ENCODE peak calls at places on chromosomes 13 and 19, in ten cellular contexts. G, P, K, J, U, I, V, Y, X and D are unnamed samples.

GRCh38 chr19:13154911-13155471 is 4.8 kb downstream of the IER2 start:
- DNase-seq in G (peak), P (peak), K (peak), J (peak), U (peak), I (peak), V (peak), Y (peak), X (peak), D (no peak)

GRCh38 chr19:15285896-15286591 is 46.3 kb downstream of the BRD4 start:
- DNase-seq in G (no peak), P (no peak), K (no peak), J (no peak), U (no peak), I (no peak), V (no peak), Y (no peak), X (no peak), D (no peak)

GRCh38 chr13:46668302-46668720 is 115.3 kb downstream of the LRCH1 start:
- DNase-seq in G (no peak), P (no peak), K (no peak), J (no peak), U (no peak), I (peak), V (peak), Y (no peak), X (peak), D (peak)

GRCh38 chr13:40488869-40489391 is 177.5 kb downstream of the FOXO1 start:
- DNase-seq in G (no peak), P (no peak), K (no peak), J (peak), U (no peak), I (no peak), V (no peak), Y (no peak), X (no peak), D (no peak)

GRCh38 chr13:111115051-111115840 is at the start of gene ARHGEF7:
- DNase-seq in G (peak), P (no peak), K (no peak), J (peak), U (no peak), I (no peak), V (no peak), Y (no peak), X (peak), D (no peak)

GRCh38 chr13:110714798-110715394 is 1.4 kb downstream of the ING1 start:
- DNase-seq in G (peak), P (no peak), K (peak), J (peak), U (no peak), I (peak), V (peak), Y (no peak), X (no peak), D (peak)

GRCh38 chr13:31174018-31174417 is 12.3 kb upstream of the HSPH1 start:
- DNase-seq in G (no peak), P (no peak), K (no peak), J (no peak), U (no peak), I (peak), V (no peak), Y (no peak), X (peak), D (no peak)

GRCh38 chr13:103067751-103068563 is 1.7 kb upstream of the SLC10A2 start:
- DNase-seq in G (peak), P (peak), K (no peak), J (no peak), U (no peak), I (no peak), V (no peak), Y (no peak), X (no peak), D (no peak)

GRCh38 chr13:21047591-21048282 is 13.6 kb downstream of the LATS2 start:
- DNase-seq in G (no peak), P (no peak), K (no peak), J (no peak), U (no peak), I (no peak), V (no peak), Y (no peak), X (no peak), D (no peak)

GRCh38 chr19:51750381-51751124 is 1.1 kb downstream of the FPR1 start:
- DNase-seq in G (no peak), P (no peak), K (no peak), J (no peak), U (no peak), I (no peak), V (no peak), Y (no peak), X (no peak), D (no peak)

GRCh38 chr13:98143601-98144500 is 957 bp downstream of the FARP1 start:
- DNase-seq in G (peak), P (no peak), K (peak), J (no peak), U (no peak), I (peak), V (peak), Y (peak), X (peak), D (no peak)

GRCh38 chr19:48718711-48719231 is 754 bp downstream of the MAMSTR start:
- DNase-seq in G (no peak), P (no peak), K (no peak), J (no peak), U (no peak), I (no peak), V (no peak), Y (no peak), X (no peak), D (no peak)

GRCh38 chr13:45055902-45056648 is 64.2 kb upstream of the GTF2F2 start:
- DNase-seq in G (no peak), P (no peak), K (no peak), J (peak), U (no peak), I (peak), V (peak), Y (no peak), X (no peak), D (no peak)

GRCh38 chr13:45257638-45258338 is 56.9 kb upstream of the KCTD4 start:
- DNase-seq in G (no peak), P (no peak), K (no peak), J (no peak), U (no peak), I (no peak), V (no peak), Y (no peak), X (no peak), D (no peak)

GRCh38 chr13:110396913-110397379 is 89.9 kb downstream of the COL4A2 start:
- DNase-seq in G (no peak), P (no peak), K (no peak), J (no peak), U (no peak), I (peak), V (peak), Y (peak), X (peak), D (no peak)

GRCh38 chr19:51002101-51002532 is 713 bp upstream of the KLK8 start:
- DNase-seq in G (no peak), P (no peak), K (no peak), J (no peak), U (no peak), I (no peak), V (no peak), Y (no peak), X (no peak), D (no peak)

GRCh38 chr19:10514211-10515145 is 2.8 kb downstream of the S1PR5 start:
- DNase-seq in G (no peak), P (no peak), K (peak), J (peak), U (no peak), I (no peak), V (no peak), Y (no peak), X (no peak), D (no peak)

GRCh38 chr13:98738213-98738612 is 14.3 kb downstream of the SLC15A1 start:
- DNase-seq in G (no peak), P (no peak), K (no peak), J (no peak), U (no peak), I (no peak), V (no peak), Y (no peak), X (no peak), D (no peak)

GRCh38 chr13:106941779-106942178 is 373.8 kb upstream of the ARGLU1 start:
- DNase-seq in G (no peak), P (no peak), K (no peak), J (no peak), U (no peak), I (no peak), V (no peak), Y (no peak), X (no peak), D (no peak)

GRCh38 chr13:48160879-48161278 is 66.0 kb upstream of the MED4 start:
- DNase-seq in G (no peak), P (no peak), K (no peak), J (no peak), U (no peak), I (no peak), V (peak), Y (peak), X (peak), D (no peak)

GRCh38 chr13:30338331-30338851 is 31.0 kb upstream of the KATNAL1 start:
- DNase-seq in G (no peak), P (no peak), K (no peak), J (no peak), U (no peak), I (peak), V (no peak), Y (no peak), X (no peak), D (no peak)

GRCh38 chr19:48444933-48445194 is 919 bp upstream of the GRWD1 start:
- DNase-seq in G (no peak), P (no peak), K (no peak), J (no peak), U (no peak), I (no peak), V (no peak), Y (no peak), X (peak), D (no peak)

GRCh38 chr19:1567116-1567847 is 843 bp downstream of the MEX3D start:
- DNase-seq in G (no peak), P (no peak), K (peak), J (no peak), U (no peak), I (no peak), V (peak), Y (peak), X (peak), D (no peak)

GRCh38 chr13:76879211-76879875 is 6.9 kb downstream of the KCTD12 start:
- DNase-seq in G (no peak), P (no peak), K (no peak), J (peak), U (no peak), I (peak), V (peak), Y (peak), X (peak), D (no peak)

GRCh38 chr13:50809133-50810090 is 34.1 kb downstream of the DLEU7 start:
- DNase-seq in G (peak), P (no peak), K (no peak), J (no peak), U (no peak), I (no peak), V (no peak), Y (no peak), X (peak), D (no peak)

GRCh38 chr13:108427355-108427754 is 157.8 kb downstream of the TNFSF13B start:
- DNase-seq in G (no peak), P (no peak), K (no peak), J (no peak), U (no peak), I (peak), V (no peak), Y (no peak), X (no peak), D (no peak)

GRCh38 chr19:48844472-48844871 is 8.2 kb upstream of the HSD17B14 start:
- DNase-seq in G (no peak), P (no peak), K (no peak), J (no peak), U (no peak), I (peak), V (no peak), Y (no peak), X (peak), D (no peak)

GRCh38 chr13:41546372-41547252 is 89.3 kb downstream of the RGCC start:
- DNase-seq in G (no peak), P (no peak), K (no peak), J (peak), U (no peak), I (peak), V (no peak), Y (peak), X (peak), D (no peak)

GRCh38 chr19:1747285-1748114 is 5.8 kb upstream of the ONECUT3 start:
- DNase-seq in G (no peak), P (no peak), K (no peak), J (peak), U (peak), I (peak), V (no peak), Y (peak), X (peak), D (no peak)

GRCh38 chr13:113653264-113654174 is 4.5 kb downstream of the ATP4B start:
- DNase-seq in G (peak), P (no peak), K (peak), J (no peak), U (no peak), I (no peak), V (no peak), Y (no peak), X (no peak), D (no peak)

GRCh38 chr13:107450426-107450825 is 764.9 kb downstream of the LIG4 start:
- DNase-seq in G (no peak), P (no peak), K (no peak), J (no peak), U (no peak), I (peak), V (no peak), Y (no peak), X (no peak), D (no peak)

GRCh38 chr13:75935805-75936204 is 299.7 kb downstream of the LMO7 start:
- DNase-seq in G (no peak), P (no peak), K (no peak), J (no peak), U (no peak), I (no peak), V (no peak), Y (no peak), X (no peak), D (no peak)

GRCh38 chr19:56155124-56155687 is 14.1 kb downstream of the ZNF444 start:
- DNase-seq in G (no peak), P (no peak), K (peak), J (peak), U (no peak), I (no peak), V (no peak), Y (no peak), X (no peak), D (no peak)

GRCh38 chr19:32550666-32551065 is 30.3 kb upstream of the PDCD5 start:
- DNase-seq in G (no peak), P (no peak), K (no peak), J (no peak), U (no peak), I (no peak), V (no peak), Y (no peak), X (no peak), D (no peak)

GRCh38 chr13:43776680-43777079 is 10.1 kb downstream of the ENOX1 start:
- DNase-seq in G (no peak), P (no peak), K (no peak), J (no peak), U (no peak), I (no peak), V (no peak), Y (no peak), X (peak), D (no peak)

GRCh38 chr19:919157-920050 is 2.3 kb downstream of the KISS1R start:
- DNase-seq in G (peak), P (no peak), K (no peak), J (peak), U (no peak), I (no peak), V (no peak), Y (no peak), X (no peak), D (no peak)